ENCODE peak calls at places on chromosomes 2 and 18, in five cellular contexts. One of them, this sample, is unnamed. For H3K9me3, the result is how much of the 10 kb centered on the place peaks cover.

GRCh38 chr2:163604941-163605555 is 130.8 kb downstream of the FIGN start:
- DNase-seq in IMR-90: peak
- DNase-seq in H1: no peak
- DNase-seq in neuronal stem cell: no peak
- DNase-seq in HepG2: no peak
- DNase-seq in this sample: no peak

GRCh38 chr2:175854149-175854548 is 147.9 kb downstream of the LNPK start:
- DNase-seq in IMR-90: no peak
- DNase-seq in neuronal stem cell: no peak
- DNase-seq in HepG2: no peak
- DNase-seq in H1: no peak
- DNase-seq in this sample: no peak

GRCh38 chr2:86291328-86291662 is 46.1 kb downstream of the REEP1 start:
- DNase-seq in H1: no peak
- DNase-seq in neuronal stem cell: no peak
- DNase-seq in HepG2: no peak
- DNase-seq in IMR-90: no peak
- DNase-seq in this sample: no peak

GRCh38 chr2:7272180-7272579 is 355.0 kb downstream of the RNF144A start:
- DNase-seq in neuronal stem cell: no peak
- DNase-seq in H1: no peak
- DNase-seq in IMR-90: peak
- DNase-seq in HepG2: no peak
- DNase-seq in this sample: no peak

GRCh38 chr2:204265701-204266310 is 279.5 kb upstream of the PARD3B start:
- DNase-seq in H1: no peak
- DNase-seq in IMR-90: no peak
- DNase-seq in HepG2: no peak
- DNase-seq in neuronal stem cell: no peak
- DNase-seq in this sample: no peak

GRCh38 chr2:174764281-174765063 is at the start of gene CHRNA1:
- DNase-seq in IMR-90: peak
- DNase-seq in H1: no peak
- DNase-seq in HepG2: no peak
- DNase-seq in neuronal stem cell: no peak
- DNase-seq in this sample: no peak

GRCh38 chr2:9355270-9355669 is 68.1 kb downstream of the ITGB1BP1 start:
- DNase-seq in IMR-90: no peak
- DNase-seq in HepG2: no peak
- DNase-seq in H1: no peak
- DNase-seq in neuronal stem cell: no peak
- DNase-seq in this sample: no peak

GRCh38 chr2:149611100-149611820 is 23.7 kb upstream of the MMADHC start:
- DNase-seq in H1: no peak
- DNase-seq in neuronal stem cell: no peak
- DNase-seq in IMR-90: no peak
- DNase-seq in HepG2: no peak
- DNase-seq in this sample: no peak

GRCh38 chr2:85611217-85611704 is 605 bp downstream of the C2orf68 start:
- DNase-seq in neuronal stem cell: no peak
- DNase-seq in IMR-90: no peak
- DNase-seq in H1: no peak
- DNase-seq in HepG2: no peak
- DNase-seq in this sample: no peak

GRCh38 chr18:11996907-11997306 is 15.6 kb downstream of the IMPA2 start:
- DNase-seq in HepG2: no peak
- DNase-seq in neuronal stem cell: no peak
- DNase-seq in IMR-90: no peak
- DNase-seq in H1: no peak
- DNase-seq in this sample: no peak

GRCh38 chr2:222939979-222940378 is 79.1 kb downstream of the ACSL3 start:
- DNase-seq in HepG2: no peak
- DNase-seq in H1: no peak
- DNase-seq in IMR-90: no peak
- DNase-seq in neuronal stem cell: no peak
- DNase-seq in this sample: no peak

GRCh38 chr2:215454519-215454918 is 18.7 kb upstream of the FN1 start:
- DNase-seq in HepG2: peak
- DNase-seq in neuronal stem cell: peak
- DNase-seq in IMR-90: no peak
- DNase-seq in H1: no peak
- DNase-seq in this sample: no peak

GRCh38 chr2:135257383-135258090 is 205.4 kb downstream of the RAB3GAP1 start:
- DNase-seq in IMR-90: peak
- DNase-seq in H1: no peak
- DNase-seq in HepG2: no peak
- DNase-seq in neuronal stem cell: no peak
- DNase-seq in this sample: no peak

GRCh38 chr2:235839974-235840373 is 328.2 kb downstream of the GBX2 start:
- DNase-seq in neuronal stem cell: no peak
- DNase-seq in H1: no peak
- DNase-seq in IMR-90: no peak
- DNase-seq in HepG2: no peak
- DNase-seq in this sample: no peak

GRCh38 chr2:108193251-108193650 is 46.5 kb upstream of the SULT1C3 start:
- DNase-seq in neuronal stem cell: no peak
- DNase-seq in HepG2: peak
- DNase-seq in IMR-90: no peak
- DNase-seq in H1: no peak
- DNase-seq in this sample: no peak

GRCh38 chr2:206212673-206213513 is 53.2 kb downstream of the EEF1B2 start:
- DNase-seq in neuronal stem cell: no peak
- DNase-seq in IMR-90: peak
- DNase-seq in H1: no peak
- DNase-seq in HepG2: no peak
- DNase-seq in this sample: no peak

GRCh38 chr2:136980303-136980702 is 215.0 kb downstream of the THSD7B start:
- DNase-seq in IMR-90: no peak
- DNase-seq in HepG2: no peak
- DNase-seq in neuronal stem cell: no peak
- DNase-seq in H1: no peak
- DNase-seq in this sample: no peak

GRCh38 chr2:37324786-37325624 is at the start of gene PRKD3:
- DNase-seq in HepG2: peak
- DNase-seq in neuronal stem cell: no peak
- DNase-seq in H1: peak
- DNase-seq in IMR-90: peak
- DNase-seq in this sample: peak

GRCh38 chr2:73260338-73260984 is 23.8 kb downstream of the FBXO41 start:
- DNase-seq in IMR-90: peak
- DNase-seq in H1: peak
- DNase-seq in HepG2: peak
- DNase-seq in neuronal stem cell: no peak
- DNase-seq in this sample: no peak

GRCh38 chr18:62334110-62334509 is 9.0 kb downstream of the TNFRSF11A start:
- DNase-seq in HepG2: no peak
- DNase-seq in neuronal stem cell: no peak
- DNase-seq in H1: peak
- DNase-seq in IMR-90: peak
- DNase-seq in this sample: no peak

GRCh38 chr2:29191817-29192216 is 76.6 kb downstream of the CLIP4 start:
- DNase-seq in IMR-90: no peak
- DNase-seq in HepG2: no peak
- DNase-seq in neuronal stem cell: no peak
- DNase-seq in H1: no peak
- DNase-seq in this sample: no peak

GRCh38 chr18:63951302-63951705 is 2.2 kb downstream of the HMSD start:
- DNase-seq in HepG2: no peak
- DNase-seq in IMR-90: peak
- DNase-seq in H1: no peak
- DNase-seq in neuronal stem cell: no peak
- DNase-seq in this sample: no peak

GRCh38 chr2:11891028-11891427 is 144.6 kb downstream of the LPIN1 start:
- DNase-seq in H1: no peak
- DNase-seq in neuronal stem cell: no peak
- DNase-seq in IMR-90: no peak
- DNase-seq in HepG2: no peak
- DNase-seq in this sample: no peak

DNA sequence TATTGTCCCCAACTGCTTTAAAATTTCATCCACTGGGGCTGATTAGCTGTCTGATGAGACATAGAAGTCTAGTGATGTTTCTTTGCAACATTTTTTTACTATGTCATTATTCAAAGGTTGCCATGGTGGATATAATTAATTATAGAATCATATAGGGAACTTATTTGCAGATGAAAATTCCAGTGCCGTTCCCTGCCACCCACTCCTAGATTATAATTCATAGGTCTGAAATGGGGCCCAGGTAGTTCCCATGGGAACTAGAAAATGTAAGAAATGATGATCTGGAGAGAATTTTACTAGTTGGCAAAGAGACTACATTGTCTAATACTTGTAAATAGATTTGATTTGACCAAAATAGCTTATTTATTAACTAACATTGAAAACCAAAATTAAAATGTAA is 1496.5 kb upstream of the NXPH2 start:
- DNase-seq in HepG2: no peak
- DNase-seq in H1: no peak
- DNase-seq in neuronal stem cell: no peak
- DNase-seq in IMR-90: no peak
- DNase-seq in this sample: no peak
- H2AFZ ChIP-seq in HepG2: no peak
- H2AFZ ChIP-seq in H1: no peak
- H2AFZ ChIP-seq in neuronal stem cell: no peak
- H2AFZ ChIP-seq in IMR-90: no peak
- H2AFZ ChIP-seq in this sample: no peak

GRCh38 chr2:195660265-195660890 is 3.4 kb downstream of the SLC39A10 start:
- DNase-seq in HepG2: peak
- DNase-seq in IMR-90: peak
- DNase-seq in H1: peak
- DNase-seq in neuronal stem cell: peak
- DNase-seq in this sample: peak
- H3K4me3 ChIP-seq in HepG2: no peak
- H3K4me3 ChIP-seq in IMR-90: peak
- H3K4me3 ChIP-seq in H1: peak
- H3K4me3 ChIP-seq in neuronal stem cell: no peak
- H3K4me3 ChIP-seq in this sample: peak

DNA sequence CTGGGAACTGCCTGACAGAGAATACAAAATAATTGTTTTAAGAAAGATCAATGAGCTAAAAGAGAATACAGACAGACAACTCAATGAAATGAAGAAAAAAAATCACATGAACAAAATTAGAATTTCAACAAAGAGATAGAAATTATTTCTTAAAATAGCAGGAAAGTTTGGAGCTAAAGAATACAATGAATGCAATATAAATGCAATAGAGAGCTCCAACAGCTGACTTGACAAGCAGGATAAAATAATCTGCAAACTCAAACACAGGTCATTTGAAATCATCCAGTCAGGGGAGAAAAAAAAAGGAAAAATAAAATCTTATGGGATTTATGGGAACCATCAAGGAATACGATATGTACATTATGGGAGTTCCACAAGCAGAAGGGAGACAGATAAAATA is 902.7 kb upstream of the ZEB2 start:
- DNase-seq in HepG2: no peak
- DNase-seq in IMR-90: no peak
- DNase-seq in H1: no peak
- DNase-seq in neuronal stem cell: no peak
- DNase-seq in this sample: no peak
- H3K9me3 ChIP-seq in HepG2: under half
- H3K9me3 ChIP-seq in IMR-90: under half
- H3K9me3 ChIP-seq in H1: under half
- H3K9me3 ChIP-seq in neuronal stem cell: under half
- H3K9me3 ChIP-seq in this sample: under half

DNA sequence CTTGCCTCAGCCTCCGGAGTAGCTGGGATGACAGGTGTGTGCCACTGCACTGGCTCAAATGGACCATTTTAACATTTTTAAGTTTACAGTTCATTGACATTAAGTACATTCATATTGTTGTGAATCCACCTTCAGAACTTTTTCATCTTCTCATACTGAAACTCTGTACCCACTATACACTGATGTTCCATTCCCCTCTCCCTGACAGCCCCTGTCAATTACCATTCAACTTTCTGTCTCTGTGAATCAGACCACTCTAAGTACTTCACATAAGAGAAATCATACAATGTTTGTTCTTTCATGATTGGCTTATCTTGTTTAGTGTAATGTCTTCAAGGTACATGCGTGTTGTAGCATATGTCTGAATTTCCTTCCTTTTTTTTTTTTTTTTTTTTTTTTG is 1.9 kb upstream of the KIAA2012 start:
- DNase-seq in IMR-90: no peak
- DNase-seq in H1: no peak
- DNase-seq in HepG2: no peak
- DNase-seq in neuronal stem cell: no peak
- DNase-seq in this sample: no peak
- H2AFZ ChIP-seq in IMR-90: no peak
- H2AFZ ChIP-seq in H1: no peak
- H2AFZ ChIP-seq in HepG2: no peak
- H2AFZ ChIP-seq in neuronal stem cell: no peak
- H2AFZ ChIP-seq in this sample: no peak

DNA sequence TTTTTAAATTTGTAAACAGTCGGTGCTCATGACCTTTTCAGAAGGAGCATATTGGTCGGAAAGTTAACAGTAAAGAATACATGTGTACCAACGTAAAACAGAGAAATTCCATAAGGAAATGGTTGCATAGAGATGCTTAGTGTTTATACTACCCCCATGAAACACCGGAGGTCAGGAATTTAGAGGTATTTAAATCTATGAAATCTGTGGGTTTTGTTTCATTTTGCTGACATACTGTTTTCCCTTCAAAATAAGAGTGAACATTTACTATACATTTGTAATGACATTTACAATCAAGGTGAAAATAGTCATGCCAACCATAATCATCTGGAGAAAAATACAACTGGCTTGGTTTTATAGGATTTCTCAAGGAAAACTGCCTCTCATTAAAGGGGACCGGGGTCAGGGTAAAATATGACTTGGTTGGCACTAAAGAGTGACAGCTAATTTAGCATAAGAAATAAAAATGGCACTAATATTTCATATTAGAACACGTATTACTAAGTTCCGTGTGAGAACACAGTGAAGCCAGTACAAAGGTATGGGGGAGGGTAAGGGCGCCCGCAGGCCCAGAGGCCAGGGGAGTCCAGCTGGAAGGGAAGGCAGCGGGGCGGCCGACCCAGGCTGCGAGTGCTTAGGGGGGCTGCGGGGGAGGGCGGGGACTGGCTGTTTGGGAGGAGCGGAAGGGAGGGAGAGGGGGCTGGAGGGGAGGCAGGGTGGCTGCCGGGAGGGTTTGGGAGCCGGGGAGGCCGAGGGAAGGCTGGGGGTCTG is 1.1 kb upstream of the RNU4ATAC start:
- DNase-seq in HepG2: peak
- DNase-seq in neuronal stem cell: peak
- DNase-seq in IMR-90: peak
- DNase-seq in H1: no peak
- DNase-seq in this sample: peak
- H3K4me3 ChIP-seq in HepG2: peak
- H3K4me3 ChIP-seq in neuronal stem cell: peak
- H3K4me3 ChIP-seq in IMR-90: peak
- H3K4me3 ChIP-seq in H1: peak
- H3K4me3 ChIP-seq in this sample: peak